ENCODE peak calls at places on chromosome 15, in four cellular contexts. B is H9, V is IMR-90, T is H1. E is an unnamed sample.

GRCh38 chr15:50939911-50940310 is 31.4 kb downstream of the AP4E1 start:
- DNase-seq in B (no peak), V (peak; percentile 75), T (no peak), E (no peak)

GRCh38 chr15:39110746-39111145 is 470.1 kb upstream of the THBS1 start:
- DNase-seq in B (no peak), V (no peak), T (no peak), E (no peak)

GRCh38 chr15:68379759-68380290 is 52.1 kb downstream of the ITGA11 start:
- DNase-seq in B (peak; percentile 8), V (peak; percentile 71), T (no peak), E (no peak)

GRCh38 chr15:70269331-70269911 is 171.7 kb upstream of the TLE3 start:
- DNase-seq in B (no peak), V (no peak), T (no peak), E (no peak)

GRCh38 chr15:76964157-76964556 is 30.8 kb upstream of the PSTPIP1 start:
- DNase-seq in B (no peak), V (peak; percentile 32), T (no peak), E (peak; percentile 60)

GRCh38 chr15:101108791-101109190 is 143.1 kb downstream of the CHSY1 start:
- DNase-seq in B (no peak), V (no peak), T (no peak), E (no peak)

GRCh38 chr15:92930776-92931175 is 30.7 kb downstream of the CHD2 start:
- DNase-seq in B (no peak), V (peak; percentile 93), T (no peak), E (peak; percentile 85)

GRCh38 chr15:87207251-87207650 is 1049.3 kb downstream of the NTRK3 start:
- DNase-seq in B (no peak), V (no peak), T (no peak), E (no peak)

GRCh38 chr15:33310481-33311311 is at the start of gene RYR3:
- DNase-seq in B (peak; percentile 65), V (no peak), T (no peak), E (peak; percentile 92)

GRCh38 chr15:31178705-31179104 is 77.2 kb upstream of the TRPM1 start:
- DNase-seq in B (no peak), V (no peak), T (no peak), E (no peak)

GRCh38 chr15:31393441-31394091 is 66.9 kb downstream of the KLF13 start:
- DNase-seq in B (no peak), V (no peak), T (no peak), E (no peak)

DNA sequence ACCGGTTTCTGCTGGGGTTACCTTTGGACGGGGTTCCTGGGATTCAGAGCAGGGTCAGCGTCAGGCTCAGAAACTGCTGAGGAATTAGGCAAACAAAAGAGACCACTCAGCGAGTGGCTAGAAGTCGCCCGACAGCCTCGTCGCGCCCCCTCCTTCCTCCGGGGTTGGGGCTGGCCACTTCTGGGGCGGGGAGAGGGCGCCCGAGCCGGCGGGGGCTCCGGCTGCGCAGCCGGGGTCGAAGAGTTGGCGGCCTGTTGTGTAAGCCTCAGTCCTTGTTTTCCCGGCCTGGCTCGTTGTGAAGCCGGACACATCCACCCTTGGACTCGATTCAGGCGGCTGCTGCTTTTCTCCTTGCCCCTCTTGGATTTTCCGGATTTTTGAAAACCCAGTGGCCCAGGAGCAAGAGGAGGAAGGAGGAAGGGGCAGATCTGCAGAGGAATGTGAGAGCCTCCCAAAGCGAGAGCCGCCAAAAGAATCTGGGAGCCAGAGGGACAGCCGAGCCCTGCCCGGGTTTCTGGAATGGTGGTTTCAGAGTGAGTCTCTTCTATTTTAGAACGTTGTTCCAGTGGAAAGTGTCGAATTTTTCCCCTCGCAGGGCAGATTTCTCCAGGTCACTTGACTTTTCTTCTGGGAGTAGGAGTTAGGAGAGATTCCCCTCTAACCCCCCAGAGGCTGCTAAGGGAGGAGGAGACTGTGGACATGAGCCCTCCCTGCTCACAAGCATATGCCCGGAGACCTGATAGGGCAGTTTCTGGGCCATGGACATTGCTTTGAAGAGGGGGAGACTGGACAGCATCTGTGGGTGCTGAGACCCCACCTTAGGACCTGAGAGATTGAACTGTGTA is 666 bp downstream of the SNX33 start:
- DNase-seq in B (peak; percentile 69), V (no peak), T (no peak), E (peak; percentile 82)
- H3K4me1 ChIP-seq in B (peaks cover 3% of the 10 kb centered on the region), V (peaks cover 40% of the 10 kb centered on the region), T (peaks cover 11% of the 10 kb centered on the region), E (peaks cover 14% of the 10 kb centered on the region)

GRCh38 chr15:60213377-60214010 is 184.3 kb downstream of the ANXA2 start:
- DNase-seq in B (no peak), V (no peak), T (no peak), E (no peak)

GRCh38 chr15:60212536-60212935 is 185.2 kb downstream of the ANXA2 start:
- DNase-seq in B (peak; percentile 37), V (no peak), T (peak; percentile 13), E (peak; percentile 86)

GRCh38 chr15:60217161-60217560 is 180.6 kb downstream of the ANXA2 start:
- DNase-seq in B (no peak), V (no peak), T (no peak), E (no peak)

GRCh38 chr15:60214201-60214600 is 183.6 kb downstream of the ANXA2 start:
- DNase-seq in B (no peak), V (no peak), T (no peak), E (no peak)

GRCh38 chr15:60215225-60215963 is 182.4 kb downstream of the ANXA2 start:
- DNase-seq in B (peak; percentile 49), V (no peak), T (no peak), E (peak; percentile 39)
- H4K5ac ChIP-seq in B (no peak overlapping the region), V (no peak overlapping the region), T (no peak overlapping the region), E (no peak overlapping the region)

GRCh38 chr15:40338921-40339620 is 1.7 kb downstream of the CCDC9B start:
- DNase-seq in B (no peak), V (peak; percentile 93), T (no peak), E (peak; percentile 73)

GRCh38 chr15:40340740-40341400 is at the start of gene CCDC9B:
- DNase-seq in B (no peak), V (peak; percentile 84), T (no peak), E (no peak)

GRCh38 chr15:40340038-40340739 is 550 bp downstream of the CCDC9B start:
- DNase-seq in B (no peak), V (peak; percentile 73), T (no peak), E (no peak)

GRCh38 chr15:40338041-40338657 is 2.6 kb downstream of the CCDC9B start:
- DNase-seq in B (peak; percentile 89), V (peak; percentile 60), T (no peak), E (peak; percentile 91)

GRCh38 chr15:40339621-40339945 is 1.2 kb downstream of the CCDC9B start:
- DNase-seq in B (no peak), V (no peak), T (no peak), E (no peak)
- H3K4me1 ChIP-seq in B (no peaks in the 10 kb centered on the region), V (peaks cover 39% of the 10 kb centered on the region), T (peaks cover 17% of the 10 kb centered on the region), E (no peaks in the 10 kb centered on the region)

GRCh38 chr15:98903377-98904018 is 104.1 kb downstream of the PGPEP1L start:
- DNase-seq in B (no peak), V (peak; percentile 73), T (no peak), E (no peak)

GRCh38 chr15:98901438-98901837 is 106.2 kb downstream of the PGPEP1L start:
- DNase-seq in B (no peak), V (no peak), T (no peak), E (peak; percentile 55)

GRCh38 chr15:98898122-98898521 is 109.5 kb downstream of the PGPEP1L start:
- DNase-seq in B (no peak), V (no peak), T (no peak), E (no peak)

GRCh38 chr15:98899266-98900021 is 108.1 kb downstream of the PGPEP1L start:
- DNase-seq in B (no peak), V (no peak), T (no peak), E (peak; percentile 39)

GRCh38 chr15:98900382-98900781 is 107.2 kb downstream of the PGPEP1L start:
- DNase-seq in B (no peak), V (peak; percentile 70), T (no peak), E (peak; percentile 64)
- H4K5ac ChIP-seq in B (no peak overlapping the region), V (peak overlapping the region; percentile 76), T (no peak overlapping the region), E (no peak overlapping the region)

E was measured in mesendoderm.